ENCODE peak calls at places on chromosomes 3 and 15, in five cellular contexts. X is HCT116, B is HFF-Myc, W is brain microvascular endothelial cell, H is omental fat pad. F is an unnamed sample.

GRCh38 chr15:75538376-75538775 is 40.7 kb downstream of the PTPN9 start:
- DNase-seq in X (no peak), W (no peak), H (no peak), B (no peak), F (no peak)

GRCh38 chr3:95172144-95172543 is 1109.3 kb downstream of the NSUN3 start:
- DNase-seq in B (no peak), X (no peak), W (no peak), H (no peak), F (no peak)

GRCh38 chr3:45558431-45558830 is 36.1 kb upstream of the LIMD1 start:
- DNase-seq in W (no peak), B (no peak), H (no peak), X (no peak), F (no peak)

GRCh38 chr3:150411106-150411460 is 3.0 kb downstream of the TSC22D2 start:
- DNase-seq in W (no peak), B (no peak), H (no peak), X (no peak), F (no peak)

GRCh38 chr3:61685755-61686154 is 124.4 kb downstream of the PTPRG start:
- DNase-seq in W (no peak), B (no peak), H (no peak), X (no peak), F (no peak)

GRCh38 chr15:66862111-66862815 is 160.2 kb downstream of the SMAD6 start:
- DNase-seq in X (no peak), H (no peak), B (no peak), W (no peak), F (no peak)

GRCh38 chr3:35965908-35966307 is 326.6 kb downstream of the ARPP21 start:
- DNase-seq in X (no peak), H (no peak), B (no peak), W (peak; percentile 60), F (no peak)

GRCh38 chr15:100732359-100733055 is 130.1 kb downstream of the ASB7 start:
- DNase-seq in B (no peak), X (no peak), H (no peak), W (no peak), F (no peak)

GRCh38 chr15:45121706-45122417 is 7.7 kb downstream of the DUOXA2 start:
- DNase-seq in B (peak; percentile 37), X (peak; percentile 16), H (no peak), W (peak; percentile 83), F (peak; percentile 67)

GRCh38 chr15:31389576-31389975 is 62.9 kb downstream of the KLF13 start:
- DNase-seq in H (no peak), X (no peak), W (no peak), B (no peak), F (no peak)

GRCh38 chr15:41775651-41776050 is 1.4 kb downstream of the MAPKBP1 start:
- DNase-seq in X (no peak), B (no peak), H (no peak), W (no peak), F (no peak)

GRCh38 chr3:52742418-52743041 is 28.2 kb downstream of the NEK4 start:
- DNase-seq in X (peak; percentile 33), B (no peak), H (no peak), W (peak; percentile 32), F (no peak)
- TF ChIP-seq CTCF in X (peak; percentile 76), B (peak; percentile 39), H (no peak), W (peak; percentile 44), F (peak; percentile 87)

DNA sequence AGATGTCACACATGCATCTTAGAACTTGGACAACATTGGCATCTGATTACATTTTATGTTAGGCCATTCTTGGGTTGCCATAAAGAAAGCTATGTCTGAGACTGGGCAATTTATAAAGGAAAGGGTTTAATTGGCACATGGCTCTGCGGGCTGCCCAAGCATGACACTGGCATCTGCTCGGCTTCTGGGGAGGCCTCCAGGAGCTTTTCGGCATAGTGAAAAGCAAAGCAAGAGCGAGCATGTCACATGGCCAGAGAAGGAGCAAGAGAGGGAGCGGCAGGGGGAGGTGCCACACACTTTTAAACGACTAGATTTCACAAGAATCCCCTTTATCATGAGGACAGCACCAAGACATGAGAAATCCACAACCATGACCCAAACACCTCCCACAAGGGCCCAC is 11.3 kb downstream of the RYR3 start:
- DNase-seq in H (no peak), B (no peak), X (no peak), W (no peak), F (no peak)
- TF ChIP-seq CTCF in H (no peak), B (no peak), X (no peak), W (no peak), F (no peak)

DNA sequence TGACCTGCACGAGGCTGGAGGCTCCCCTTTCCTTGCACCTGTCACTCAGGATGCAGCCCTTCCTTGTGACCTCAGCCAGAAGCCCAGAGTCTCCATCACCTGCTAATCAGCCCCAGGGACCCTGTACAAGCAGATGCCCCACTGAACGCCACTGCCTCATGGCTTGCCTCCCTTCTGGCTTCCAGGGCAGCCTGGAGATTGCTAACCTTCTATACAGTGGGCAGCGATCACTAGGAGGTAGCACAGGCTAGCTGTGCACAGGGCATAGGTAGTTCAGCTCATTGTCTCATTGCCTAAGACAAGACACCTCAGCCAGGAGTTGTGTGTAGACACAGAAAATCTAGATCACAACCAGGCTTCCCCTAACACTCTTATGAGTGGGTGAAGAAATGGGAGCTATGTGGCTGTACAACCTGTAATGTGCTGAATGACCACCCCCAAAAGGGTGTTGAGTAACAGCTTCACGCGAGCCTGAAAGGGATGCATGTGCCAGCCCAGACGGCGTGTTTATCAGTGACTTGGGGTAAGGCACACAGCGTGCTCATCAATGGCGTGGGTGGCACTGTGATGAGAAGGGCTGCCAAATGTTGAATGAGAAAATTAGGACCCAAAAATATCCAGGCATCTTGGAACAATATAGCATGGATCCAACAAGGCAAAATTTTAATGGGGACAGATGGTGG is 49.2 kb downstream of the SSUH2 start:
- DNase-seq in X (no peak), W (no peak), B (no peak), H (no peak), F (no peak)
- TF ChIP-seq CTCF in X (no peak), W (no peak), B (no peak), H (no peak), F (no peak)

GRCh38 chr3:128483657-128484403 is 9.2 kb downstream of the GATA2 start:
- DNase-seq in W (no peak), H (no peak), B (no peak), X (no peak), F (no peak)

GRCh38 chr3:128481438-128481942 is 11.5 kb downstream of the GATA2 start:
- DNase-seq in H (no peak), W (no peak), X (no peak), B (no peak), F (no peak)

GRCh38 chr3:128482175-128482856 is 10.7 kb downstream of the GATA2 start:
- DNase-seq in H (no peak), X (no peak), B (no peak), W (no peak), F (no peak)

GRCh38 chr3:128484404-128485282 is 8.4 kb downstream of the GATA2 start:
- DNase-seq in B (no peak), X (no peak), W (no peak), H (no peak), F (no peak)

GRCh38 chr3:128482857-128483656 is 9.9 kb downstream of the GATA2 start:
- DNase-seq in B (peak; percentile 45), W (peak; percentile 44), X (no peak), H (no peak), F (no peak)
- TF ChIP-seq CTCF in B (no peak), W (peak; percentile 17), X (no peak), H (no peak), F (no peak)

GRCh38 chr3:197753263-197753662 is 3.6 kb downstream of the FYTTD1 start:
- DNase-seq in B (no peak), X (no peak), W (no peak), H (no peak), F (no peak)
- TF ChIP-seq CTCF in B (no peak), X (no peak), W (no peak), H (no peak), F (peak; percentile 20)

GRCh38 chr3:181050738-181051137 is 61.2 kb upstream of the DNAJC19 start:
- DNase-seq in H (no peak), X (no peak), W (no peak), B (no peak), F (no peak)
- TF ChIP-seq CTCF in H (no peak), X (no peak), W (no peak), B (no peak), F (no peak)

GRCh38 chr3:32136703-32137102 is 30.3 kb downstream of the GPD1L start:
- DNase-seq in B (no peak), X (no peak), W (no peak), H (no peak), F (no peak)

GRCh38 chr3:32129832-32130231 is 23.4 kb downstream of the GPD1L start:
- DNase-seq in B (no peak), W (no peak), X (no peak), H (no peak), F (no peak)

GRCh38 chr3:32137870-32138269 is 31.4 kb downstream of the GPD1L start:
- DNase-seq in H (no peak), B (no peak), X (no peak), W (no peak), F (no peak)

GRCh38 chr3:32132121-32132520 is 25.7 kb downstream of the GPD1L start:
- DNase-seq in H (no peak), B (peak; percentile 15), W (no peak), X (no peak), F (no peak)

GRCh38 chr3:32132706-32133105 is 26.3 kb downstream of the GPD1L start:
- DNase-seq in B (no peak), W (no peak), X (no peak), H (no peak), F (no peak)
- TF ChIP-seq CTCF in B (no peak), W (no peak), X (no peak), H (no peak), F (no peak)

DNA sequence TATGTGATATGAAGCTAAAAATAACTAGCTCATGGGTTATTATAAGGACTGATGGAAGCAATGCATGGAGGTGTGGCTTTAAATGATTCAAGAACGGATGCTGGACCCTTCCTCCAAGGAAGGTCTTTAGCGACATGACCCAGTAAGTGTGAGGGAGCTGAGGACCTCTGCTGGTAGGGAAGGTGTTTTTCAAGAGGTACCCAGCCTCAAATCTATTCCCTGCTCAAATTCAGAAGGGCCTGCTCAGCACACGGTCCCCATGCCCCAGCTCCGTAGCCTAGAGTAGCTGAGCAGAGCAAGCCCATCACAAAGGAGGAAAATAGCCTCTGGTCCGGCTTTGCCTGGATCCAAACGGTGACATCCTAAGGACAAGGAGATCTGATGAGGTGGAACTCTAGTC is 266.2 kb upstream of the IGF1R start:
- DNase-seq in X (no peak), H (no peak), W (no peak), B (no peak), F (no peak)
- TF ChIP-seq CTCF in X (no peak), H (no peak), W (no peak), B (no peak), F (no peak)